ENCODE peak calls at places on chromosome 11, in nine cellular contexts. L is epithelial cell of esophagus, R is OCI-LY7, U is cardiac fibroblast, D is left ventricle myocardium inferior, O is fibroblast of pulmonary artery, B is prostate gland, Y is astrocyte of the cerebellum, K is uterus. C is an unnamed sample.

GRCh38 chr11:104476454-104476853 is 312.5 kb upstream of the PDGFD start:
- DNase-seq in L (no peak), R (no peak), U (no peak), D (no peak), O (peak), B (no peak), Y (no peak), K (no peak), C (no peak)

GRCh38 chr11:33779849-33780528 is 5.7 kb upstream of the FBXO3 start:
- DNase-seq in L (peak), R (no peak), U (peak), D (no peak), O (peak), B (no peak), Y (peak), K (no peak), C (peak)

GRCh38 chr11:1158681-1159525 is 1.1 kb downstream of the MUC5AC start:
- DNase-seq in L (no peak), R (no peak), U (no peak), D (no peak), O (no peak), B (no peak), Y (no peak), K (no peak), C (no peak)

GRCh38 chr11:78420796-78421209 is 3.2 kb upstream of the GAB2 start:
- DNase-seq in L (peak), R (no peak), U (peak), D (peak), O (peak), B (no peak), Y (no peak), K (peak), C (no peak)

GRCh38 chr11:45671246-45672171 is 6.1 kb upstream of the CHST1 start:
- DNase-seq in L (no peak), R (no peak), U (no peak), D (no peak), O (no peak), B (no peak), Y (no peak), K (no peak), C (no peak)

GRCh38 chr11:47259178-47259977 is 1.6 kb downstream of the NR1H3 start:
- DNase-seq in L (peak), R (peak), U (peak), D (no peak), O (peak), B (peak), Y (no peak), K (no peak), C (no peak)

GRCh38 chr11:2777871-2778629 is 78.3 kb upstream of the KCNQ1OT1 start:
- DNase-seq in L (no peak), R (no peak), U (no peak), D (peak), O (no peak), B (peak), Y (no peak), K (peak), C (no peak)

GRCh38 chr11:64591257-64592233 is 525 bp downstream of the SLC22A12 start:
- DNase-seq in L (no peak), R (no peak), U (no peak), D (no peak), O (no peak), B (no peak), Y (no peak), K (no peak), C (no peak)

GRCh38 chr11:72078477-72078876 is 1.9 kb downstream of the NUMA1 start:
- DNase-seq in L (peak), R (no peak), U (peak), D (no peak), O (no peak), B (no peak), Y (no peak), K (no peak), C (no peak)

GRCh38 chr11:1757861-1758610 is 5.7 kb downstream of the CTSD start:
- DNase-seq in L (no peak), R (no peak), U (no peak), D (no peak), O (no peak), B (no peak), Y (no peak), K (no peak), C (no peak)

GRCh38 chr11:76962583-76963416 is 71.4 kb upstream of the B3GNT6 start:
- DNase-seq in L (no peak), R (no peak), U (no peak), D (no peak), O (no peak), B (no peak), Y (no peak), K (no peak), C (no peak)
- H3K4me3 ChIP-seq in L (no peak), R (no peak), U (no peak), D (no peak), O (no peak), B (no peak), Y (no peak), K (no peak), C (no peak)

DNA sequence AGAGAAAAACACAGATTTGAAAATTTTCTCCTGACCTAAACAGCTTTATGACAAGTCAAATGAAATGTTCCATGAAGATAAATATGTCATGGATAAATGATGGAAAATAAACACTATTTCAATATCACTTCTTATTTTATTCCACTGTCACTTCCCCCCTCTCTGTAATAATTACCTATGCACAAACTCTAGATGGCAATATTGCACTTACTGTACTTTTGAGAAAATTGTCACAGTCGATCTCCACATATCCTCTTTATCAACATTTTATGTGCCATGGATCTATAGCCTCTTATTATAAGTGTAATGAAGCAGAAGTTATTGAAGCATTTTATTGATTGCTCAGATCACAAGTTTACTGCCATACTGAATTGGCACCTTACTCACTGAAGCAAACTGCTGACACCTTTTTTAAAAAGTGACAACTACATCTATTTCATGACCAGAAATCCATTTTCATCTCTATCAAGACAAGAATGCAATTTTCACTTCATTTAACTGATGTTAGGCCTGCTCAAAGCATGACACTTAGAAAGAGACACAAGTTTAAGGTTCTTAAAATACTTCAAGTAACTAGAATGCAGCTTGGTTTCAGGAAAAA is 133.4 kb downstream of the DCDC1 start:
- DNase-seq in L (peak), R (peak), U (peak), D (no peak), O (peak), B (no peak), Y (no peak), K (no peak), C (no peak)
- TF ChIP-seq CTCF in L (peak), R (peak), U (peak), D (peak), O (peak), B (no peak), Y (peak), K (no peak), C (peak)

GRCh38 chr11:86489442-86489841 is 114.8 kb downstream of the CCDC81 start:
- DNase-seq in L (no peak), R (no peak), U (no peak), D (no peak), O (no peak), B (no peak), Y (no peak), K (no peak), C (no peak)
- H3K4me3 ChIP-seq in L (no peak), R (no peak), U (no peak), D (no peak), O (no peak), B (no peak), Y (no peak), K (no peak), C (no peak)

GRCh38 chr11:27367881-27368280 is 4.9 kb upstream of the CCDC34 start:
- DNase-seq in L (no peak), R (no peak), U (no peak), D (no peak), O (no peak), B (no peak), Y (no peak), K (no peak), C (no peak)

GRCh38 chr11:27363576-27364115 is 631 bp upstream of the CCDC34 start:
- DNase-seq in L (peak), R (peak), U (no peak), D (no peak), O (no peak), B (no peak), Y (no peak), K (no peak), C (no peak)

GRCh38 chr11:27358306-27358705 is 4.7 kb downstream of the CCDC34 start:
- DNase-seq in L (peak), R (no peak), U (peak), D (no peak), O (peak), B (no peak), Y (no peak), K (no peak), C (peak)

GRCh38 chr11:27362032-27362431 is 983 bp downstream of the CCDC34 start:
- DNase-seq in L (no peak), R (no peak), U (no peak), D (no peak), O (no peak), B (no peak), Y (no peak), K (no peak), C (no peak)

GRCh38 chr11:27362749-27363575 is at the start of gene CCDC34:
- DNase-seq in L (peak), R (peak), U (peak), D (peak), O (peak), B (peak), Y (peak), K (peak), C (peak)
- TF ChIP-seq CTCF in L (no peak), R (no peak), U (no peak), D (no peak), O (no peak), B (no peak), Y (no peak), K (peak), C (no peak)

DNA sequence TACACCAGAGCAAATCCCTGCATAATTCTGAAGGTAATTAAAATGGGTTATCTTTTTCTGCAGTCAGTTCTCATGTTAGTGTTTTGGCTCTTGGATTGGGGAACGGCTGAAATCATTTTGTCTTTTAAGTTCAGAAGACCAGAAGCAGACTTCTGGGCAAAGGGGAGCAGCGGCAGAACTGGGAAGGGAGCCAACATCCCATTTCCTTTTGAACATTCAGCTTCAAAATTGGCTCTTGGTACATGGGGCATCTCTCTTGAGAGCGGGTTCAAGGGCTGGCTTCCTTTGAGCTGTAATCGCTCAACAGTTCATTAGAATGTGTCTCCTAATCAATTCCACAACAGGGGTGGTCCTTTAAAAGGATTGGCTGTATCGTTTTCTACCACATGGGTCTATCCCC is 110.2 kb upstream of the MTNR1B start:
- DNase-seq in L (no peak), R (no peak), U (no peak), D (no peak), O (no peak), B (no peak), Y (no peak), K (no peak), C (no peak)
- H3K4me3 ChIP-seq in L (no peak), R (no peak), U (no peak), D (no peak), O (no peak), B (no peak), Y (no peak), K (no peak), C (no peak)

GRCh38 chr11:124837491-124837856 is 27.8 kb upstream of the ROBO3 start:
- DNase-seq in L (peak), R (peak), U (peak), D (no peak), O (peak), B (no peak), Y (peak), K (no peak), C (peak)
- TF ChIP-seq CTCF in L (peak), R (peak), U (peak), D (no peak), O (peak), B (no peak), Y (peak), K (peak), C (peak)

GRCh38 chr11:61162092-61162935 is 1.1 kb upstream of the VPS37C start:
- DNase-seq in L (peak), R (peak), U (peak), D (no peak), O (peak), B (no peak), Y (no peak), K (no peak), C (no peak)
- H3K4me3 ChIP-seq in L (peak), R (peak), U (peak), D (peak), O (peak), B (peak), Y (peak), K (peak), C (peak)

C was measured in AG09309.